ENCODE peak calls at places on chromosome 22, in ten cellular contexts. Y, V, E, R, H, T, S, D, A and Q are unnamed samples.

GRCh38 chr22:49827307-49827852 is 293 bp downstream of the BRD1 start:
- DNase-seq in Y (peak), V (no peak), E (no peak), R (peak), H (peak), T (peak), S (no peak), D (peak), A (no peak), Q (no peak)

GRCh38 chr22:44658371-44658953 is 43.5 kb upstream of the PRR5 start:
- DNase-seq in Y (peak), V (no peak), E (no peak), R (peak), H (no peak), T (peak), S (peak), D (no peak), A (no peak), Q (no peak)

GRCh38 chr22:39985383-39986045 is 9.2 kb upstream of the FAM83F start:
- DNase-seq in Y (no peak), V (no peak), E (peak), R (no peak), H (no peak), T (no peak), S (no peak), D (no peak), A (no peak), Q (no peak)

GRCh38 chr22:33247758-33248157 is 189.6 kb upstream of the SYN3 start:
- DNase-seq in Y (no peak), V (no peak), E (no peak), R (peak), H (no peak), T (no peak), S (no peak), D (no peak), A (no peak), Q (no peak)

GRCh38 chr22:17199131-17199731 is 20.0 kb downstream of the ADA2 start:
- DNase-seq in Y (peak), V (no peak), E (peak), R (peak), H (no peak), T (peak), S (peak), D (no peak), A (no peak), Q (no peak)

GRCh38 chr22:45966320-45966891 is 10.6 kb downstream of the WNT7B start:
- DNase-seq in Y (no peak), V (no peak), E (peak), R (no peak), H (no peak), T (no peak), S (no peak), D (no peak), A (no peak), Q (no peak)

GRCh38 chr22:37760152-37760551 is 47.6 kb upstream of the GCAT start:
- DNase-seq in Y (peak), V (no peak), E (no peak), R (no peak), H (no peak), T (no peak), S (no peak), D (no peak), A (no peak), Q (peak)

GRCh38 chr22:33932997-33933396 is 12.7 kb upstream of the LARGE1 start:
- DNase-seq in Y (no peak), V (no peak), E (no peak), R (no peak), H (no peak), T (no peak), S (no peak), D (no peak), A (no peak), Q (no peak)

GRCh38 chr22:45271667-45272188 is 13.0 kb upstream of the UPK3A start:
- DNase-seq in Y (no peak), V (peak), E (no peak), R (peak), H (no peak), T (peak), S (peak), D (no peak), A (no peak), Q (no peak)

GRCh38 chr22:31449521-31449920 is 40.1 kb downstream of the EIF4ENIF1 start:
- DNase-seq in Y (no peak), V (no peak), E (no peak), R (no peak), H (no peak), T (no peak), S (no peak), D (no peak), A (no peak), Q (no peak)

GRCh38 chr22:40215266-40215665 is 37.5 kb downstream of the TNRC6B start:
- DNase-seq in Y (no peak), V (peak), E (no peak), R (no peak), H (no peak), T (no peak), S (no peak), D (no peak), A (no peak), Q (no peak)

GRCh38 chr22:31240011-31240410 is 27.9 kb downstream of the LIMK2 start:
- DNase-seq in Y (no peak), V (no peak), E (no peak), R (peak), H (no peak), T (no peak), S (no peak), D (peak), A (no peak), Q (no peak)

GRCh38 chr22:19776433-19777031 is 16.0 kb downstream of the TBX1 start:
- DNase-seq in Y (no peak), V (peak), E (no peak), R (no peak), H (no peak), T (no peak), S (peak), D (no peak), A (no peak), Q (no peak)

GRCh38 chr22:30240541-30241417 is 5.8 kb downstream of the LIF start:
- DNase-seq in Y (no peak), V (no peak), E (no peak), R (no peak), H (no peak), T (peak), S (no peak), D (no peak), A (no peak), Q (no peak)

GRCh38 chr22:47553436-47553835 is 791.0 kb downstream of the TBC1D22A start:
- DNase-seq in Y (no peak), V (no peak), E (no peak), R (no peak), H (no peak), T (no peak), S (no peak), D (no peak), A (no peak), Q (no peak)

GRCh38 chr22:49207008-49207775 is 620.5 kb downstream of the BRD1 start:
- DNase-seq in Y (no peak), V (no peak), E (no peak), R (no peak), H (no peak), T (no peak), S (peak), D (no peak), A (no peak), Q (no peak)

GRCh38 chr22:48396091-48396784 is 1431.4 kb downstream of the BRD1 start:
- DNase-seq in Y (no peak), V (no peak), E (no peak), R (no peak), H (no peak), T (no peak), S (no peak), D (no peak), A (no peak), Q (no peak)

GRCh38 chr22:19962246-19962908 is 20.8 kb upstream of the TXNRD2 start:
- DNase-seq in Y (peak), V (peak), E (peak), R (peak), H (peak), T (peak), S (peak), D (peak), A (no peak), Q (peak)

GRCh38 chr22:45304971-45305370 is 4.8 kb upstream of the FAM118A start:
- DNase-seq in Y (no peak), V (no peak), E (no peak), R (no peak), H (no peak), T (no peak), S (no peak), D (no peak), A (no peak), Q (no peak)

GRCh38 chr22:37204045-37204655 is 8.1 kb downstream of the SSTR3 start:
- DNase-seq in Y (no peak), V (no peak), E (no peak), R (no peak), H (no peak), T (no peak), S (peak), D (no peak), A (no peak), Q (no peak)

GRCh38 chr22:27850000-27850465 is 48.5 kb upstream of the MN1 start:
- DNase-seq in Y (no peak), V (no peak), E (no peak), R (peak), H (no peak), T (no peak), S (no peak), D (no peak), A (no peak), Q (no peak)

GRCh38 chr22:39292561-39293074 is 26.8 kb downstream of the RPL3 start:
- DNase-seq in Y (peak), V (peak), E (peak), R (peak), H (peak), T (peak), S (peak), D (no peak), A (peak), Q (peak)

GRCh38 chr22:35322126-35322525 is 22.4 kb downstream of the TOM1 start:
- DNase-seq in Y (no peak), V (no peak), E (no peak), R (no peak), H (no peak), T (no peak), S (no peak), D (no peak), A (no peak), Q (no peak)

GRCh38 chr22:42347281-42347824 is 76.9 kb upstream of the TCF20 start:
- DNase-seq in Y (no peak), V (no peak), E (no peak), R (no peak), H (no peak), T (no peak), S (no peak), D (no peak), A (no peak), Q (no peak)

GRCh38 chr22:36097880-36098279 is 62.7 kb downstream of the APOL3 start:
- DNase-seq in Y (no peak), V (no peak), E (no peak), R (no peak), H (no peak), T (no peak), S (peak), D (no peak), A (no peak), Q (no peak)

GRCh38 chr22:36921309-36922096 is 8.1 kb downstream of the CSF2RB start:
- DNase-seq in Y (no peak), V (peak), E (no peak), R (no peak), H (no peak), T (no peak), S (peak), D (no peak), A (no peak), Q (no peak)

GRCh38 chr22:38638216-38638615 is 18.0 kb downstream of the FAM227A start:
- DNase-seq in Y (no peak), V (no peak), E (no peak), R (no peak), H (peak), T (peak), S (no peak), D (no peak), A (no peak), Q (no peak)

GRCh38 chr22:28395920-28396447 is 283.7 kb downstream of the TTC28 start:
- DNase-seq in Y (no peak), V (no peak), E (no peak), R (peak), H (no peak), T (peak), S (no peak), D (peak), A (no peak), Q (peak)

GRCh38 chr22:32761251-32761903 is 40.1 kb upstream of the TIMP3 start:
- DNase-seq in Y (no peak), V (no peak), E (no peak), R (peak), H (no peak), T (peak), S (peak), D (no peak), A (peak), Q (no peak)

GRCh38 chr22:32621656-32622003 is 147.0 kb downstream of the FBXO7 start:
- DNase-seq in Y (no peak), V (no peak), E (no peak), R (no peak), H (no peak), T (no peak), S (no peak), D (no peak), A (no peak), Q (no peak)

GRCh38 chr22:50641696-50642607 is 14.0 kb upstream of the ARSA start:
- DNase-seq in Y (peak), V (no peak), E (peak), R (peak), H (no peak), T (no peak), S (no peak), D (no peak), A (no peak), Q (peak)

GRCh38 chr22:41576877-41577276 is 12.8 kb downstream of the PMM1 start:
- DNase-seq in Y (peak), V (peak), E (peak), R (no peak), H (peak), T (peak), S (no peak), D (peak), A (no peak), Q (peak)

GRCh38 chr22:24105018-24105360 is 76.3 kb upstream of the SUSD2 start:
- DNase-seq in Y (peak), V (peak), E (no peak), R (peak), H (no peak), T (peak), S (peak), D (no peak), A (no peak), Q (no peak)

GRCh38 chr22:17102297-17102667 is 17.5 kb downstream of the IL17RA start:
- DNase-seq in Y (no peak), V (no peak), E (no peak), R (no peak), H (no peak), T (no peak), S (no peak), D (no peak), A (no peak), Q (no peak)

GRCh38 chr22:17880468-17880867 is 106.2 kb upstream of the BID start:
- DNase-seq in Y (no peak), V (no peak), E (no peak), R (no peak), H (no peak), T (no peak), S (no peak), D (no peak), A (no peak), Q (no peak)

GRCh38 chr22:48488149-48488551 is 1339.5 kb downstream of the BRD1 start:
- DNase-seq in Y (peak), V (peak), E (no peak), R (no peak), H (no peak), T (no peak), S (peak), D (no peak), A (no peak), Q (no peak)

GRCh38 chr22:44305888-44306287 is 6.9 kb downstream of the SHISAL1 start:
- DNase-seq in Y (no peak), V (no peak), E (no peak), R (no peak), H (no peak), T (no peak), S (no peak), D (no peak), A (no peak), Q (no peak)